ENCODE peak calls at places on chromosomes 1 and 21, in eight cellular contexts. G is heart left ventricle; H is A549; U is left ventricle myocardium inferior; O is GM23248; T is CD4-positive, CD25-positive, alpha-beta regulatory T cell; Y is pancreas; V is heart right ventricle. E is an unnamed sample. For H3K4me1, the result is how much of the 10 kb centered on the place peaks cover.

GRCh38 chr1:52238887-52239707 is 97.2 kb downstream of the ZFYVE9 start:
- DNase-seq in Y (no peak), O (peak), U (no peak), G (no peak), V (no peak), H (no peak), T (no peak), E (no peak)

GRCh38 chr1:37034301-37035013 is at the start of gene GRIK3:
- DNase-seq in T (no peak), G (no peak), O (peak), H (no peak), Y (no peak), V (no peak), U (no peak), E (no peak)

GRCh38 chr1:60132108-60132507 is 58.5 kb upstream of the C1orf87 start:
- DNase-seq in O (no peak), U (no peak), Y (no peak), G (no peak), V (no peak), T (no peak), H (no peak), E (no peak)

GRCh38 chr1:167722152-167722869 is 529 bp downstream of the MPZL1 start:
- DNase-seq in T (peak), H (peak), V (peak), U (no peak), G (no peak), O (peak), Y (peak), E (peak)

GRCh38 chr1:168135982-168136708 is 585 bp downstream of the GPR161 start:
- DNase-seq in O (peak), G (no peak), H (peak), T (peak), U (no peak), V (no peak), Y (peak), E (peak)

GRCh38 chr1:212791676-212792395 is at the start of the genes NSL1 and TATDN3:
- DNase-seq in Y (peak), H (peak), G (peak), T (peak), V (peak), O (peak), U (peak), E (peak)

GRCh38 chr1:6098303-6099215 is 52.9 kb downstream of the KCNAB2 start:
- DNase-seq in O (peak), G (peak), V (peak), U (peak), Y (no peak), H (no peak), T (no peak), E (peak)

GRCh38 chr1:108590436-108590835 is 30.5 kb downstream of the EEIG2 start:
- DNase-seq in T (no peak), H (no peak), U (no peak), V (no peak), G (no peak), O (peak), Y (no peak), E (no peak)

GRCh38 chr1:202479630-202480029 is 131.1 kb downstream of the PPP1R12B start:
- DNase-seq in Y (no peak), O (no peak), T (peak), G (no peak), V (no peak), U (no peak), H (no peak), E (no peak)

GRCh38 chr1:151131832-151132675 is 14.4 kb downstream of the SEMA6C start:
- DNase-seq in G (peak), O (peak), H (no peak), V (no peak), U (no peak), Y (no peak), T (no peak), E (no peak)

GRCh38 chr21:45972716-45973474 is 8.7 kb upstream of the COL6A1 start:
- DNase-seq in T (no peak), G (peak), O (peak), U (peak), Y (no peak), V (peak), H (no peak), E (peak)

GRCh38 chr1:184403961-184404726 is 17.3 kb downstream of the C1orf21 start:
- DNase-seq in O (no peak), V (no peak), H (no peak), G (no peak), T (no peak), Y (no peak), U (no peak), E (no peak)

GRCh38 chr1:5451671-5452070 is 540.6 kb downstream of the NPHP4 start:
- DNase-seq in G (no peak), T (no peak), H (no peak), O (no peak), U (no peak), Y (no peak), V (no peak), E (no peak)

GRCh38 chr1:39666772-39667171 is 5.1 kb downstream of the NT5C1A start:
- DNase-seq in G (no peak), O (no peak), T (peak), U (no peak), V (no peak), Y (no peak), H (no peak), E (no peak)

GRCh38 chr1:156893048-156893953 is at the start of gene PEAR1:
- DNase-seq in U (peak), T (no peak), Y (no peak), V (peak), G (peak), O (no peak), H (no peak), E (peak)

GRCh38 chr1:109984456-109985250 is at the start of gene AHCYL1:
- DNase-seq in O (peak), V (peak), G (peak), T (peak), Y (peak), U (peak), H (peak), E (peak)

GRCh38 chr1:58500036-58500435 is 46.5 kb downstream of the OMA1 start:
- DNase-seq in T (no peak), V (no peak), O (no peak), U (no peak), G (no peak), H (no peak), Y (no peak), E (no peak)

GRCh38 chr1:152964536-152964935 is 5.9 kb upstream of the SPRR4 start:
- DNase-seq in T (no peak), H (no peak), G (no peak), V (no peak), U (no peak), Y (no peak), O (no peak), E (no peak)

GRCh38 chr1:94621392-94621791 is 79.8 kb upstream of the F3 start:
- DNase-seq in Y (peak), G (no peak), T (no peak), H (peak), O (peak), V (no peak), U (no peak), E (no peak)

GRCh38 chr1:204721378-204722041 is 36.0 kb upstream of the LRRN2 start:
- DNase-seq in V (no peak), U (no peak), G (no peak), T (no peak), Y (no peak), H (no peak), O (no peak), E (no peak)

GRCh38 chr1:80171101-80171500 is 1164.6 kb upstream of the ADGRL4 start:
- DNase-seq in H (no peak), V (peak), G (no peak), O (no peak), T (no peak), U (no peak), Y (no peak), E (peak)

GRCh38 chr1:242454262-242455051 is 70.0 kb downstream of the PLD5 start:
- DNase-seq in Y (no peak), T (peak), H (peak), V (no peak), O (peak), G (no peak), U (no peak), E (peak)

GRCh38 chr1:20124451-20125057 is 5.2 kb upstream of the PLA2G2D start:
- DNase-seq in U (no peak), T (no peak), Y (no peak), G (no peak), H (peak), O (peak), V (no peak), E (peak)

GRCh38 chr1:218942421-218942820 is 231.3 kb upstream of the LYPLAL1 start:
- DNase-seq in T (no peak), Y (no peak), U (peak), H (no peak), G (peak), V (peak), O (peak), E (no peak)

GRCh38 chr1:90386899-90387334 is 330.2 kb downstream of the BARHL2 start:
- DNase-seq in G (no peak), Y (no peak), T (no peak), O (peak), V (no peak), H (no peak), U (no peak), E (no peak)

GRCh38 chr1:225762444-225762843 is 15.2 kb upstream of the SRP9 start:
- DNase-seq in U (no peak), H (peak), V (no peak), O (peak), T (no peak), G (peak), Y (no peak), E (no peak)

GRCh38 chr1:97870574-97870973 is 50.3 kb downstream of the DPYD start:
- DNase-seq in T (no peak), H (no peak), G (no peak), V (no peak), Y (no peak), U (no peak), O (no peak), E (no peak)

GRCh38 chr1:205748398-205749093 is 1.4 kb downstream of the NUCKS1 start:
- DNase-seq in T (peak), Y (no peak), H (peak), O (peak), G (no peak), U (no peak), V (peak), E (peak)

GRCh38 chr1:205743977-205744376 is 6.0 kb downstream of the NUCKS1 start:
- DNase-seq in V (no peak), T (no peak), U (no peak), Y (no peak), O (no peak), H (no peak), G (no peak), E (no peak)

GRCh38 chr1:205746757-205747412 is 3.1 kb downstream of the NUCKS1 start:
- DNase-seq in O (peak), T (no peak), U (no peak), H (no peak), V (no peak), G (no peak), Y (no peak), E (peak)

GRCh38 chr1:205741681-205742080 is 8.3 kb downstream of the NUCKS1 start:
- DNase-seq in G (no peak), V (no peak), Y (no peak), H (no peak), U (no peak), O (no peak), T (no peak), E (no peak)

GRCh38 chr1:205744403-205744802 is 5.6 kb downstream of the NUCKS1 start:
- DNase-seq in O (no peak), V (no peak), H (no peak), U (no peak), G (no peak), Y (no peak), T (no peak), E (no peak)
- H3K4me3 ChIP-seq in O (no peak), V (no peak), H (no peak), U (no peak), G (no peak), Y (no peak), T (no peak), E (no peak)

DNA sequence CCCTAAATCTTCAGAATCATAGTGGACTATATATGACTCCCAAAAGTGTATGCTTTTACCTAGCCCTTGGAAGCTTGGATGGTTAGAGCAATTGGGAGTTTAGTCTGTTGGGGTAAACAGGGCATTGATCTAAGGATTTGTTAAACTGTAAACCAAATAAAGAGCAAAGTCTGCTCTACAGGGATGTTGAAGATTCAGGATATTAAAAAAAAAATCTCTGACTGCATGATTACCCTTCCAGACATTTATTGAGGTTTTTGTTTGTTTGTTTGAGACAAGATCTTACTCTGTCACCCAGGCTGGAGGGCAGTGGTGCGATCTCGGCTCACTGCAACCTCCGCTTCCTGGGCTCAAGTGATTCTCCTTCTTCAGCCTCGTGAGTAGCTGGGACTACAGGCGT is 31.6 kb downstream of the PBX1 start:
- DNase-seq in H (no peak), U (no peak), T (no peak), G (no peak), V (no peak), O (no peak), Y (no peak), E (no peak)
- H3K4me1 ChIP-seq in H (half or more), U (half or more), T (under half), G (under half), V (half or more), O (under half), Y (under half), E (half or more)

DNA sequence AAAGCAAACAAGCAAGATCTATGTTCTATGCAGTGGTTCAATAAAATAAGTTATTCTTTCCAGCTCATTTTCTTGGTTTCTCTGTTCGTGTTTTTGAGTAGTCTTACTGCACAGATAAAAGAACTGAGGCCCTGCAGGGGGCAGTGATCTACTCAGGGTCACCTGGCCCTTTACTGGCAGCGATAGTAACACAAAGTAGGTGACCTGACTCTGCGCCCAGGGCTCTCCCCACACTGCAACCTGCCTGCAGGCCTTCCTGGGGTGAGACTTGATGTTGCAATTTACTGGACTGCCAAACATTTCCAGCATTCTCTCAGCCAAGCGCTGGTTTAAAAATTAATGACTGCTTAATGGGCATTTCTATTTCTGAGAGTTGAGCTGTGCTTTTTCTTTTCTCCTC is 110.3 kb downstream of the HUNK start:
- DNase-seq in O (no peak), T (no peak), H (no peak), U (no peak), Y (peak), V (no peak), G (no peak), E (no peak)
- H3K4me3 ChIP-seq in O (no peak), T (no peak), H (no peak), U (no peak), Y (no peak), V (no peak), G (no peak), E (no peak)

GRCh38 chr1:177701654-177702353 is 268.1 kb downstream of the SEC16B start:
- DNase-seq in O (no peak), U (no peak), Y (no peak), G (no peak), H (no peak), V (no peak), T (no peak), E (no peak)
- H3K4me1 ChIP-seq in O (under half), U (under half), Y (under half), G (under half), H (under half), V (under half), T (under half), E (under half)

GRCh38 chr1:23772049-23772853 is 6.0 kb upstream of the PITHD1 start:
- DNase-seq in T (peak), Y (peak), H (peak), G (peak), O (peak), U (peak), V (peak), E (peak)
- H3K4me3 ChIP-seq in T (no peak), Y (no peak), H (no peak), G (no peak), O (no peak), U (no peak), V (no peak), E (no peak)

GRCh38 chr1:112699425-112700144 is 7.3 kb downstream of the RHOC start:
- DNase-seq in Y (no peak), V (no peak), H (no peak), T (no peak), U (no peak), G (no peak), O (no peak), E (no peak)
- H3K4me1 ChIP-seq in Y (under half), V (half or more), H (half or more), T (under half), U (half or more), G (half or more), O (under half), E (under half)

GRCh38 chr1:163068716-163069115 is 445 bp upstream of the RGS4 start:
- DNase-seq in Y (no peak), U (no peak), T (no peak), H (no peak), O (peak), G (no peak), V (peak), E (peak)
- H3K4me3 ChIP-seq in Y (no peak), U (peak), T (no peak), H (no peak), O (peak), G (peak), V (peak), E (peak)

GRCh38 chr1:21523297-21523813 is 14.1 kb downstream of the ALPL start:
- DNase-seq in Y (no peak), O (no peak), T (no peak), H (no peak), G (no peak), V (no peak), U (no peak), E (no peak)

GRCh38 chr1:21520899-21521716 is 11.9 kb downstream of the ALPL start:
- DNase-seq in H (no peak), V (no peak), O (peak), T (no peak), G (no peak), U (no peak), Y (no peak), E (no peak)

GRCh38 chr1:21524220-21524619 is 15.0 kb downstream of the ALPL start:
- DNase-seq in G (no peak), Y (no peak), O (no peak), U (no peak), V (no peak), H (no peak), T (no peak), E (no peak)

GRCh38 chr1:21522525-21523038 is 13.4 kb downstream of the ALPL start:
- DNase-seq in T (no peak), G (no peak), Y (no peak), U (no peak), H (no peak), V (no peak), O (no peak), E (no peak)

GRCh38 chr1:21521717-21522060 is 12.5 kb downstream of the ALPL start:
- DNase-seq in O (no peak), H (no peak), G (no peak), T (no peak), U (no peak), V (no peak), Y (no peak), E (no peak)
- H3K4me1 ChIP-seq in O (under half), H (under half), G (under half), T (under half), U (under half), V (under half), Y (under half), E (under half)

E was measured in cardiac muscle cell.